ENCODE peak calls at places on chromosomes 4 and X, in ten cellular contexts. U is suprapubic skin, P is spleen, V is GM12892, D is H54, F is HepG2, S is GM12878, L is endothelial cell of umbilical vein, T is body of pancreas, N is Peyer's patch. W is an unnamed sample.
A peak's percentile ranks its signal among the peaks of the same experiment; 100 is the strongest.

GRCh38 chr4:153750197-153750817 is 9.5 kb downstream of the RNF175 start:
- DNase-seq in U (no peak), P (no peak), V (no peak), D (peak; percentile 29), F (peak; percentile 61), S (peak; percentile 31), L (peak; percentile 69), T (peak; percentile 75), N (no peak), W (peak; percentile 74)

GRCh38 chrX:128676651-128677050 is 624.4 kb upstream of the ACTRT1 start:
- DNase-seq in U (no peak), P (no peak), V (no peak), D (no peak), F (no peak), S (no peak), L (no peak), T (no peak), N (no peak), W (no peak)

GRCh38 chrX:9171841-9172240 is 137.9 kb upstream of the FAM9B start:
- DNase-seq in U (no peak), P (no peak), V (no peak), D (no peak), F (no peak), S (no peak), L (peak; percentile 1), T (no peak), N (no peak), W (no peak)

GRCh38 chr4:9800878-9801277 is 19.4 kb downstream of the DRD5 start:
- DNase-seq in U (no peak), P (no peak), V (no peak), D (no peak), F (no peak), S (no peak), L (no peak), T (no peak), N (no peak), W (no peak)

GRCh38 chr4:72468904-72469502 is 100.0 kb downstream of the ADAMTS3 start:
- DNase-seq in U (no peak), P (no peak), V (no peak), D (no peak), F (peak; percentile 17), S (no peak), L (peak; percentile 46), T (no peak), N (no peak), W (peak; percentile 35)

GRCh38 chr4:81405900-81406401 is 65.8 kb downstream of the RASGEF1B start:
- DNase-seq in U (no peak), P (no peak), V (peak; percentile 14), D (peak; percentile 15), F (peak; percentile 81), S (peak; percentile 13), L (peak; percentile 72), T (peak; percentile 76), N (no peak), W (peak; percentile 90)

GRCh38 chr4:8919651-8920288 is 48.1 kb upstream of the HMX1 start:
- DNase-seq in U (no peak), P (peak; percentile 54), V (no peak), D (no peak), F (no peak), S (no peak), L (no peak), T (no peak), N (no peak), W (no peak)

GRCh38 chr4:94305468-94306225 is 37.0 kb downstream of the HPGDS start:
- DNase-seq in U (no peak), P (no peak), V (no peak), D (no peak), F (no peak), S (no peak), L (no peak), T (no peak), N (no peak), W (peak; percentile 17)

GRCh38 chr4:159105063-159105414 is 2.2 kb downstream of the RAPGEF2 start:
- DNase-seq in U (no peak), P (no peak), V (no peak), D (no peak), F (no peak), S (no peak), L (peak; percentile 74), T (no peak), N (no peak), W (peak; percentile 71)

GRCh38 chr4:159101983-159102622 is 776 bp upstream of the RAPGEF2 start:
- DNase-seq in U (no peak), P (no peak), V (no peak), D (no peak), F (no peak), S (no peak), L (no peak), T (no peak), N (no peak), W (peak; percentile 52)

GRCh38 chr4:159105761-159106243 is 2.9 kb downstream of the RAPGEF2 start:
- DNase-seq in U (no peak), P (no peak), V (no peak), D (no peak), F (peak; percentile 59), S (peak; percentile 57), L (peak; percentile 96), T (peak; percentile 27), N (no peak), W (peak; percentile 65)

GRCh38 chr4:159102623-159103405 is at the start of gene RAPGEF2:
- DNase-seq in U (peak; percentile 92), P (peak; percentile 97), V (peak; percentile 80), D (peak; percentile 68), F (peak; percentile 84), S (peak; percentile 52), L (peak; percentile 93), T (peak; percentile 95), N (peak; percentile 93), W (peak; percentile 92)

DNA sequence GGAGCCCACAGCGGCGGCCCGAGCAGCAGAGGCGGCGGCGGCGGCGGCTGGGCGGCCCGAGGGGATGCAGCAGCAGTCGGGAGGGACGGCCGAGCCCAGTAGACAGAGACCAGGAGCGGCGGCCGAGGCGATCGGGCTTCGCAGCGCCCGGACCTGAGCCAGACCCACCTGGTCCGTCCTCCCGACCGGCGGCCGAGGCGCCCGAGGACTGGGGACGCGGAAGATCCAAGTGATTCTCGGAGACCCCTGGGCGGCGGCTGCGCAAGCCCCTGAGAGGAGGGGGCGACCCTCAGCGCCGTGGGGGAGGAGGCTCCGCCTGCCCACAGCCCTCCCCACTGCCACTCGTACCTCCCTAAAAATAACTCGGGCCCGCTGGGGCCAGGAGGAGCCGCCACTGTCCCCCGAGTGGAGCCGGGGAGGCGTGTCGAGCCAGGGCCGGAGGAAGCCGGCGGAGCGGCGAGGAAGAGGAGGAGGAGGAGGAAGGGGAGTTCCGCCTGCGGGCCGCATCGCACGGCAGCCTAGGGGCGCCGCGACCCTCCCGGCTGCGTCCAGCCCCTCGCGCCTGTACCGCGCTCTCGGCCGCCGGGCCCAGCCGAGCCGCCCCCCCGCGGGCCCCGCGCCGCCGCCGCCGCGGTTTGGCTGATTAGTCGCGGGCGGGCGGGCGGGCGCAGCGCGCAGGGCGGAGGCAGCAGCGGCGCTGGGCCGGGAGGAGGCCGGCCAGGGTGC is 690 bp downstream of the RAPGEF2 start:
- DNase-seq in U (peak; percentile 76), P (peak; percentile 92), V (peak; percentile 34), D (no peak), F (no peak), S (no peak), L (peak; percentile 29), T (peak; percentile 33), N (peak; percentile 75), W (peak; percentile 87)
- TF ChIP-seq POLR2A in U (no peak), P (no peak), V (no peak), D (no peak), F (no peak), S (peak; percentile 48), L (no peak), T (no peak), N (no peak), W (no peak)

GRCh38 chrX:41923257-41923924 is at the start of gene CASK:
- DNase-seq in U (peak; percentile 93), P (peak; percentile 96), V (peak; percentile 55), D (peak; percentile 46), F (peak; percentile 78), S (peak; percentile 51), L (peak; percentile 91), T (peak; percentile 93), N (peak; percentile 94), W (peak; percentile 96)
- TF ChIP-seq POLR2A in U (no peak), P (no peak), V (no peak), D (peak; percentile 71), F (peak; percentile 41), S (no peak), L (no peak), T (peak; percentile 72), N (peak; percentile 44), W (peak; percentile 27)

DNA sequence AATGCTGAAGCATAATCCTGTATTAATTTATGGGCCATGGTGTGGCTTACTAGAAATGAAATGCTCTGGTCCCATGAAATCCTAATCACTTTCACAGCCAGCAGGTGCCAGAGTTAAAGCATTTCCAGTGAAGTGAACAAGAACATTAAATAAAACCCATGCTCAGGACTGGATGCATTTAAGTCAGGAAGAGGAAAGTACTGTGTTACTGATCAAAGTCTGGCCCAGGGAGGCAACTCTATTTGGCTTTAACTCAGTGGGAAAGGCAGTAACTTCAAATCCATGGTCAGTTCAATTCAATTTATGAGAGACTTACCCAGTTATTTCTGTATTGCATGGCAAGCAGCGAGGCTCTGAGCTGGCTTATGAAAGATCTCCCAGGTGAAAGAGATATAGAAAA is 29.1 kb downstream of the AGA start:
- DNase-seq in U (no peak), P (no peak), V (no peak), D (no peak), F (no peak), S (no peak), L (no peak), T (no peak), N (no peak), W (no peak)
- TF ChIP-seq POLR2A in U (no peak), P (no peak), V (no peak), D (no peak), F (no peak), S (no peak), L (no peak), T (no peak), N (no peak), W (no peak)

GRCh38 chr4:5955856-5956255 is 62.4 kb downstream of the C4orf50 start:
- DNase-seq in U (no peak), P (no peak), V (no peak), D (no peak), F (no peak), S (peak; percentile 7), L (no peak), T (no peak), N (no peak), W (no peak)

GRCh38 chr4:5956285-5957021 is 61.8 kb downstream of the C4orf50 start:
- DNase-seq in U (no peak), P (peak; percentile 87), V (no peak), D (peak; percentile 19), F (peak; percentile 11), S (no peak), L (peak; percentile 39), T (peak; percentile 85), N (no peak), W (no peak)

GRCh38 chr4:5957091-5957490 is 61.1 kb downstream of the C4orf50 start:
- DNase-seq in U (no peak), P (no peak), V (no peak), D (no peak), F (no peak), S (no peak), L (no peak), T (no peak), N (no peak), W (no peak)

GRCh38 chr4:5954056-5954760 is 61.3 kb upstream of the CRMP1 start:
- DNase-seq in U (no peak), P (no peak), V (no peak), D (no peak), F (no peak), S (no peak), L (no peak), T (no peak), N (no peak), W (no peak)

DNA sequence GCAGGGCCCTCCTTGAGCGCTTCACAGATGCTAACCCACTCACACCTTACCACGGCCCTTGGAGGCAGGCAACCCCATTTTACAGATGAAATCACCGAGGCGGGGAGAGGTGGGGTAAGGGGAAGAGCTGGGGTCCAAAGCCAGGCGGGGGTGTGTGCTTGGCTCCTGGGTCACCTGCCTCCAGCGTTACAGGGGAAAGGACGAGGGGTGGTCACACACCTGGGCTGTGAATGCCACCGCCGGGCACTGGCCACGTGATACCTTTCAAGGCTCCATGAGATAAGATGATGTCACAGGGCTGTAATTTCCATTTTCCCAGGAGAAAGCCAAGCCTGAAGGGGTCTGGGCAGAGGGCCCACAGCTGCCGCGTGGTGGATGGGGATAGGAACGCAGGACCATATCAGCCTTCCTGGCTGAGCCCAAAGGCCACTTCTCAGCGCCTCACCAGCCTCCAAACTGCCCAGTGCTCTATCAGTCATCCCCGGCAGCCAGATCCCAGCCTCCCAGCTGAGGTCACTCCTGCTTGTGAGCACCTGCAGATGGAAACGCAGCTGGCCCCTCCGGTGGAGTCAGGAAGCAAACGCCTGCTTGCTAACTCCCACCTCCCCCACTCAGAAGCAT is 62.4 kb upstream of the CRMP1 start:
- DNase-seq in U (no peak), P (no peak), V (no peak), D (no peak), F (no peak), S (no peak), L (peak; percentile 16), T (peak; percentile 17), N (no peak), W (no peak)
- TF ChIP-seq POLR2A in U (no peak), P (no peak), V (no peak), D (no peak), F (no peak), S (no peak), L (no peak), T (no peak), N (no peak), W (no peak)